ENCODE peak calls at places on chromosomes 13 and 19, in six cellular contexts. One of them, this sample, is unnamed. For H3K36me3, the result is how much of the 10 kb centered on the place peaks cover.

GRCh38 chr19:40815223-40815622 is 16.2 kb downstream of the EGLN2 start:
- DNase-seq in RWPE2: no peak
- DNase-seq in H7: peak
- DNase-seq in IMR-90: no peak
- DNase-seq in heart right ventricle: no peak
- DNase-seq in GM23248: no peak
- DNase-seq in this sample: no peak

GRCh38 chr13:52001120-52001731 is 10.0 kb downstream of the ATP7B start:
- DNase-seq in RWPE2: no peak
- DNase-seq in H7: peak
- DNase-seq in heart right ventricle: no peak
- DNase-seq in IMR-90: peak
- DNase-seq in GM23248: peak
- DNase-seq in this sample: no peak

GRCh38 chr19:51441410-51442390 is 16.6 kb downstream of the SIGLEC8 start:
- DNase-seq in RWPE2: no peak
- DNase-seq in H7: no peak
- DNase-seq in heart right ventricle: no peak
- DNase-seq in GM23248: no peak
- DNase-seq in IMR-90: no peak
- DNase-seq in this sample: no peak

GRCh38 chr13:46801831-46802230 is 4.9 kb upstream of the ESD start:
- DNase-seq in IMR-90: peak
- DNase-seq in H7: no peak
- DNase-seq in heart right ventricle: no peak
- DNase-seq in RWPE2: no peak
- DNase-seq in GM23248: no peak
- DNase-seq in this sample: no peak

GRCh38 chr19:14081797-14082674 is 3.5 kb downstream of the C19orf67 start:
- DNase-seq in RWPE2: no peak
- DNase-seq in GM23248: peak
- DNase-seq in IMR-90: peak
- DNase-seq in H7: peak
- DNase-seq in heart right ventricle: peak
- DNase-seq in this sample: no peak

GRCh38 chr13:60584976-60585375 is 188.0 kb downstream of the TDRD3 start:
- DNase-seq in H7: peak
- DNase-seq in heart right ventricle: peak
- DNase-seq in IMR-90: no peak
- DNase-seq in GM23248: peak
- DNase-seq in RWPE2: no peak
- DNase-seq in this sample: no peak

GRCh38 chr19:10334340-10335148 is 1.2 kb upstream of the RAVER1 start:
- DNase-seq in RWPE2: peak
- DNase-seq in H7: peak
- DNase-seq in IMR-90: peak
- DNase-seq in heart right ventricle: peak
- DNase-seq in GM23248: peak
- DNase-seq in this sample: peak

GRCh38 chr19:33809960-33810359 is 13.3 kb downstream of the KCTD15 start:
- DNase-seq in RWPE2: no peak
- DNase-seq in heart right ventricle: no peak
- DNase-seq in H7: no peak
- DNase-seq in GM23248: peak
- DNase-seq in IMR-90: peak
- DNase-seq in this sample: no peak

GRCh38 chr13:91409661-91410060 is 11.2 kb downstream of the GPC5 start:
- DNase-seq in GM23248: no peak
- DNase-seq in H7: no peak
- DNase-seq in RWPE2: no peak
- DNase-seq in IMR-90: no peak
- DNase-seq in heart right ventricle: no peak
- DNase-seq in this sample: no peak

GRCh38 chr13:102002271-102002670 is 399.6 kb downstream of the FGF14 start:
- DNase-seq in RWPE2: no peak
- DNase-seq in GM23248: no peak
- DNase-seq in IMR-90: no peak
- DNase-seq in heart right ventricle: no peak
- DNase-seq in H7: no peak
- DNase-seq in this sample: no peak

GRCh38 chr13:50318887-50319286 is 303.6 kb downstream of the KCNRG start:
- DNase-seq in GM23248: no peak
- DNase-seq in H7: no peak
- DNase-seq in heart right ventricle: no peak
- DNase-seq in IMR-90: no peak
- DNase-seq in RWPE2: no peak
- DNase-seq in this sample: no peak

GRCh38 chr13:59391696-59392095 is 772.0 kb downstream of the DIAPH3 start:
- DNase-seq in heart right ventricle: no peak
- DNase-seq in IMR-90: peak
- DNase-seq in RWPE2: no peak
- DNase-seq in H7: peak
- DNase-seq in GM23248: peak
- DNase-seq in this sample: no peak

GRCh38 chr19:14479985-14480694 is 5.0 kb upstream of the PTGER1 start:
- DNase-seq in H7: peak
- DNase-seq in RWPE2: peak
- DNase-seq in heart right ventricle: peak
- DNase-seq in IMR-90: peak
- DNase-seq in GM23248: no peak
- DNase-seq in this sample: no peak

GRCh38 chr19:7668842-7669241 is at the start of gene RETN:
- DNase-seq in H7: no peak
- DNase-seq in RWPE2: no peak
- DNase-seq in heart right ventricle: no peak
- DNase-seq in IMR-90: no peak
- DNase-seq in GM23248: no peak
- DNase-seq in this sample: no peak

GRCh38 chr19:7662657-7663056 is 6.2 kb upstream of the RETN start:
- DNase-seq in RWPE2: no peak
- DNase-seq in IMR-90: no peak
- DNase-seq in H7: no peak
- DNase-seq in heart right ventricle: no peak
- DNase-seq in GM23248: no peak
- DNase-seq in this sample: no peak

GRCh38 chr19:7658219-7658686 is 10.6 kb upstream of the RETN start:
- DNase-seq in H7: peak
- DNase-seq in RWPE2: no peak
- DNase-seq in IMR-90: no peak
- DNase-seq in GM23248: peak
- DNase-seq in heart right ventricle: no peak
- DNase-seq in this sample: no peak

GRCh38 chr19:7665076-7665475 is 3.8 kb upstream of the RETN start:
- DNase-seq in heart right ventricle: no peak
- DNase-seq in GM23248: peak
- DNase-seq in RWPE2: no peak
- DNase-seq in H7: no peak
- DNase-seq in IMR-90: peak
- DNase-seq in this sample: no peak

GRCh38 chr19:7663711-7664110 is 5.1 kb upstream of the RETN start:
- DNase-seq in H7: no peak
- DNase-seq in GM23248: peak
- DNase-seq in heart right ventricle: no peak
- DNase-seq in RWPE2: no peak
- DNase-seq in IMR-90: no peak
- DNase-seq in this sample: no peak
- H3K4me3 ChIP-seq in H7: no peak
- H3K4me3 ChIP-seq in GM23248: no peak
- H3K4me3 ChIP-seq in heart right ventricle: no peak
- H3K4me3 ChIP-seq in RWPE2: no peak
- H3K4me3 ChIP-seq in IMR-90: no peak
- H3K4me3 ChIP-seq in this sample: no peak

GRCh38 chr19:46339491-46339890 is 7.4 kb upstream of the PPP5C start:
- DNase-seq in H7: no peak
- DNase-seq in IMR-90: no peak
- DNase-seq in RWPE2: no peak
- DNase-seq in GM23248: no peak
- DNase-seq in heart right ventricle: no peak
- DNase-seq in this sample: no peak
- H3K36me3 ChIP-seq in H7: under half
- H3K36me3 ChIP-seq in IMR-90: under half
- H3K36me3 ChIP-seq in RWPE2: under half
- H3K36me3 ChIP-seq in GM23248: under half
- H3K36me3 ChIP-seq in heart right ventricle: under half
- H3K36me3 ChIP-seq in this sample: half or more

DNA sequence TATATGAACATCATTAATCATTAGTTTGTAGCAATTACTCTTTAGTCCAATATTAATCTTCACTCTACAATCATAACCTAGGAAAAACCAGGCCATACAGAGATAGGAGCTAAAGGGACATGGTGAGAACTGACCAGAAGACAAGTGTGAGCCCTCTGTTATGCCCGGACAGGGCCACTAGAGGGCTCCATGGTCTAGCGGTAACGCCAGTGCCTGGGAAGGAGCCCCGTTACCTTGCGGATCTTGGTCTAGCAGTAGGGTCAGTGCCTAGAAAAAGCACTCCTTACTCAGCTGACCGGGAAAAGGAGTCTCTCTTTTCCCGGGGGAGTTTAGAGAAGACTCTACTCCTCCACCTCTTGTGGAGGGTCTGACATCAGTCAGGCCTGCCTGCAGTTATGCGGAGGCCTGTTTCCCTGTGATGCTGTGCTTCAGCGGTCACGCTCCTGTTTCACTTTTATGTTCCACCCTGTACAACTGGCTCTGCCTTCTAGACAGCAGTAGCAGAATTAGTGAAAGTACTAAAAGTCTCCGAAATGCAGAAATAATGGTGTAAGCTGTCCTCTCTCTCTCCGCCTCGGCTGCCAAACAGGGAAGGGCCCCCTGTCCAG is 13.8 kb downstream of the OR7D4 start:
- DNase-seq in RWPE2: no peak
- DNase-seq in GM23248: peak
- DNase-seq in H7: peak
- DNase-seq in heart right ventricle: peak
- DNase-seq in IMR-90: peak
- DNase-seq in this sample: peak
- H3K4me3 ChIP-seq in RWPE2: peak
- H3K4me3 ChIP-seq in GM23248: peak
- H3K4me3 ChIP-seq in H7: no peak
- H3K4me3 ChIP-seq in heart right ventricle: peak
- H3K4me3 ChIP-seq in IMR-90: peak
- H3K4me3 ChIP-seq in this sample: peak

DNA sequence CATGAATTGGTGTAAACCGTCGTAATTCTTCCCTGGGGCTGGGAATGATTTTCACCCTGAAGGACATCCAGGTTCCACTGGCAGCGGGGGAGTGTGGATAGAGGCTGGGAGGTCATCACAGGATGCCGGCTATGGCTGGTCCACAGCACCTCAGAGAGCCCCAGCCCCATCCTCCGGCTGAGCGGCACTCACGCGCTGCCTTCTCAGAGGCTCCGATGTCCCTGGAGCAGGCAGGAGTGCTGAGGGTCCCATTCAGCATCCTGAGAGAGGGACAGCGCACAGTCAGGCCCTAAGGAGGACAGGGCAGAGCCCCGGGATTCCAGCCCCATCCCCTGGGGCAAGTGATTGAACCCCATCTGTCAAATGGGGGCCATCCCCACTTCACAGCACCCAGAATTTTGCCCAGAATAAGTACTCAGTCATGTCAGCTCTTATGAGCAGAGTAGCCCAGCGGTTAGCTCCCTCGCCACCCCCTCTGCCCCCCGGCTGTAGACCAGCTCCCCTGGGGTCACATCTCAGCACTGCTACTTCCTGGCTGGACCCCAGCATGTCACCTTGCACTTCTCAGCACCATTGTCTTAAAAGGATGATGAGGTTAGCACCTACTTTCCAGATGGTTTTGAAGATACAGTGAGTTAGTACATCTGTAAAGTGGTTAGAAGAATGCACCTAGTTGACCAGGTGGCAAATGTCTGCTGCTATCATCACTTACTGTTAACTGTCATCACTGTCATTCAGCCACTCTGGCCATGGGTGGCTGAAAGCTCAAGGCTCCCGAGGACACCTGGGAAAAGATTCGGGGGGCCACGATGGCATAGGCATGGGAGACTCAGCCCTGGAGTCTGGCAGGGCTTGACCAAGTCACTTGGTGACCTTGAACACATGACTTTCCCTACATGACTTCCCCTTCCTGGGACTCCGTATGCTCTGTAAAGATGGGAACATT is 11.9 kb downstream of the GRAMD1A start:
- DNase-seq in GM23248: no peak
- DNase-seq in IMR-90: no peak
- DNase-seq in heart right ventricle: no peak
- DNase-seq in RWPE2: no peak
- DNase-seq in H7: no peak
- DNase-seq in this sample: no peak
- H3K36me3 ChIP-seq in GM23248: under half
- H3K36me3 ChIP-seq in IMR-90: half or more
- H3K36me3 ChIP-seq in heart right ventricle: under half
- H3K36me3 ChIP-seq in RWPE2: half or more
- H3K36me3 ChIP-seq in H7: half or more
- H3K36me3 ChIP-seq in this sample: under half